ENCODE peak calls at places on chromosomes 6 and 20, in nine cellular contexts. Z, L, I, D, C, M, E, T and N are unnamed samples.

GRCh38 chr20:2911200-2911599 is 37.9 kb downstream of the PTPRA start:
- DNase-seq in M (no peak), E (peak), C (no peak), D (no peak), T (no peak), L (no peak), I (no peak), Z (no peak), N (no peak)

GRCh38 chr20:51329845-51330244 is 212.7 kb downstream of the NFATC2 start:
- DNase-seq in M (no peak), Z (no peak), D (no peak), T (no peak), E (no peak), L (no peak), I (no peak), C (no peak), N (no peak)

GRCh38 chr20:62605996-62606395 is 36.3 kb upstream of the SLCO4A1 start:
- DNase-seq in T (no peak), E (no peak), Z (no peak), M (no peak), D (no peak), C (no peak), L (no peak), I (no peak), N (no peak)

GRCh38 chr20:19867074-19867473 is 109.0 kb downstream of the RIN2 start:
- DNase-seq in D (no peak), C (no peak), E (no peak), Z (no peak), I (no peak), T (peak), M (no peak), L (no peak), N (no peak)

GRCh38 chr20:44064501-44065400 is 122.2 kb downstream of the JPH2 start:
- DNase-seq in I (no peak), Z (no peak), T (no peak), C (no peak), L (no peak), M (no peak), D (no peak), E (no peak), N (no peak)

GRCh38 chr6:118263929-118264486 is 284.1 kb upstream of the PLN start:
- DNase-seq in L (no peak), C (no peak), T (peak), I (no peak), E (peak), Z (peak), M (no peak), D (peak), N (no peak)

GRCh38 chr6:106511274-106512047 is 117.8 kb downstream of the RTN4IP1 start:
- DNase-seq in L (no peak), M (no peak), D (peak), Z (peak), C (peak), T (peak), E (peak), I (peak), N (peak)

GRCh38 chr6:121064345-121064744 is 269.9 kb downstream of the TBC1D32 start:
- DNase-seq in I (no peak), C (no peak), T (no peak), Z (no peak), L (no peak), D (no peak), E (no peak), M (no peak), N (no peak)

GRCh38 chr6:31722173-31722572 is 627 bp upstream of the LY6G6C start:
- DNase-seq in E (no peak), T (no peak), I (no peak), D (no peak), C (no peak), Z (no peak), M (no peak), L (no peak), N (no peak)

GRCh38 chr6:33049323-33049722 is 24.1 kb downstream of the HLA-DPA1 start:
- DNase-seq in L (no peak), E (no peak), I (no peak), M (no peak), Z (no peak), T (no peak), D (no peak), C (no peak), N (no peak)

GRCh38 chr6:167968091-167968490 is 29.4 kb upstream of the KIF25 start:
- DNase-seq in C (peak), I (no peak), Z (no peak), L (no peak), D (peak), M (peak), T (no peak), E (peak), N (no peak)

GRCh38 chr20:32190608-32191415 is 16.7 kb downstream of the PLAGL2 start:
- DNase-seq in I (no peak), L (no peak), T (no peak), C (no peak), E (no peak), D (no peak), M (no peak), Z (no peak), N (no peak)

GRCh38 chr6:38269773-38270172 is 370.0 kb downstream of the BTBD9 start:
- DNase-seq in L (no peak), T (no peak), M (no peak), D (no peak), C (no peak), E (no peak), I (no peak), Z (no peak), N (no peak)

GRCh38 chr6:150068786-150069648 is at the start of gene ULBP3:
- DNase-seq in M (peak), I (peak), Z (peak), L (peak), D (peak), T (peak), C (peak), E (peak), N (peak)

GRCh38 chr20:19880256-19881079 is 122.4 kb downstream of the RIN2 start:
- DNase-seq in Z (no peak), E (no peak), M (no peak), C (no peak), T (peak), D (no peak), I (no peak), L (no peak), N (no peak)

GRCh38 chr6:166258854-166259276 is 49.3 kb downstream of the PRR18 start:
- DNase-seq in C (peak), I (no peak), T (no peak), D (no peak), E (peak), M (no peak), L (no peak), Z (peak), N (no peak)